ENCODE peak calls at places on chromosomes 1 and 21, in nine cellular contexts. J, K, B, Q, R, U, C, N and A are unnamed samples.
A peak's percentile ranks its signal among the peaks of the same experiment; 100 is the strongest.

GRCh38 chr1:240031009-240031408 is 60.7 kb upstream of the FMN2 start:
- DNase-seq in J (no peak), K (no peak), B (no peak), Q (peak; percentile 82), R (no peak), U (peak; percentile 99), C (no peak), N (peak; percentile 86), A (no peak)

GRCh38 chr1:86507935-86508582 is 38.8 kb upstream of the CLCA4 start:
- DNase-seq in J (no peak), K (no peak), B (no peak), Q (peak; percentile 66), R (no peak), U (peak; percentile 15), C (no peak), N (no peak), A (no peak)

GRCh38 chr21:45098867-45099266 is 24.5 kb downstream of the ADARB1 start:
- DNase-seq in J (no peak), K (no peak), B (no peak), Q (peak; percentile 36), R (no peak), U (peak; percentile 30), C (no peak), N (no peak), A (no peak)

GRCh38 chr1:118304722-118305344 is 119.8 kb upstream of the SPAG17 start:
- DNase-seq in J (peak; percentile 4), K (peak; percentile 24), B (no peak), Q (no peak), R (no peak), U (peak; percentile 2), C (no peak), N (no peak), A (no peak)

GRCh38 chr1:213564215-213564659 is 423.5 kb upstream of the PROX1 start:
- DNase-seq in J (no peak), K (peak; percentile 3), B (no peak), Q (no peak), R (no peak), U (peak; percentile 45), C (no peak), N (no peak), A (no peak)

GRCh38 chr1:75855010-75855409 is 58.3 kb downstream of the MSH4 start:
- DNase-seq in J (no peak), K (no peak), B (no peak), Q (peak; percentile 50), R (no peak), U (no peak), C (no peak), N (peak; percentile 0), A (no peak)

GRCh38 chr1:152824964-152825363 is 2.3 kb upstream of the LCE1A start:
- DNase-seq in J (no peak), K (no peak), B (no peak), Q (no peak), R (no peak), U (no peak), C (no peak), N (no peak), A (no peak)

GRCh38 chr1:44284184-44284583 is 70.9 kb downstream of the ERI3 start:
- DNase-seq in J (peak; percentile 61), K (no peak), B (no peak), Q (no peak), R (no peak), U (no peak), C (no peak), N (no peak), A (peak; percentile 69)

GRCh38 chr1:169312084-169312954 is 55.3 kb downstream of the NME7 start:
- DNase-seq in J (no peak), K (no peak), B (no peak), Q (peak; percentile 88), R (no peak), U (peak; percentile 98), C (peak; percentile 3), N (peak; percentile 95), A (no peak)

GRCh38 chr1:89519779-89520358 is 4.8 kb upstream of the LRRC8B start:
- DNase-seq in J (no peak), K (no peak), B (no peak), Q (peak; percentile 69), R (no peak), U (peak; percentile 40), C (peak; percentile 15), N (no peak), A (no peak)

GRCh38 chr1:77170687-77171086 is 48.5 kb downstream of the PIGK start:
- DNase-seq in J (no peak), K (no peak), B (no peak), Q (peak; percentile 53), R (no peak), U (no peak), C (no peak), N (peak; percentile 36), A (no peak)

GRCh38 chr1:172977296-172978027 is 73.3 kb downstream of the TNFSF18 start:
- DNase-seq in J (no peak), K (no peak), B (no peak), Q (no peak), R (no peak), U (no peak), C (no peak), N (no peak), A (no peak)

GRCh38 chr1:93079685-93080141 is 630 bp downstream of the MTF2 start:
- DNase-seq in J (no peak), K (no peak), B (no peak), Q (no peak), R (peak; percentile 41), U (peak; percentile 30), C (peak; percentile 12), N (peak; percentile 1), A (peak; percentile 51)

GRCh38 chr1:94039514-94039870 is 81.5 kb downstream of the ABCA4 start:
- DNase-seq in J (peak; percentile 47), K (peak; percentile 86), B (peak; percentile 84), Q (peak; percentile 84), R (no peak), U (peak; percentile 65), C (no peak), N (peak; percentile 30), A (peak; percentile 70)

GRCh38 chr1:52738863-52739406 is 12.7 kb downstream of the ZYG11B start:
- DNase-seq in J (no peak), K (no peak), B (no peak), Q (no peak), R (no peak), U (no peak), C (no peak), N (no peak), A (peak; percentile 64)

GRCh38 chr1:216379441-216379840 is 43.8 kb downstream of the USH2A start:
- DNase-seq in J (no peak), K (no peak), B (no peak), Q (no peak), R (no peak), U (no peak), C (no peak), N (no peak), A (no peak)

GRCh38 chr1:31669433-31669785 is 24.7 kb upstream of the PEF1 start:
- DNase-seq in J (no peak), K (no peak), B (no peak), Q (no peak), R (no peak), U (no peak), C (no peak), N (no peak), A (no peak)

GRCh38 chr1:223479261-223479660 is 86.0 kb downstream of the CCDC185 start:
- DNase-seq in J (no peak), K (no peak), B (no peak), Q (no peak), R (no peak), U (no peak), C (no peak), N (no peak), A (no peak)

GRCh38 chr1:65791860-65792670 is 630 bp upstream of the PDE4B start:
- DNase-seq in J (no peak), K (peak; percentile 42), B (peak; percentile 43), Q (peak; percentile 16), R (no peak), U (no peak), C (no peak), N (no peak), A (no peak)

GRCh38 chr1:17375651-17376050 is 3.7 kb downstream of the PADI6 start:
- DNase-seq in J (no peak), K (no peak), B (no peak), Q (no peak), R (no peak), U (no peak), C (no peak), N (no peak), A (no peak)

GRCh38 chr1:46784666-46785065 is 14.2 kb upstream of the CYP4B1 start:
- DNase-seq in J (no peak), K (no peak), B (no peak), Q (no peak), R (no peak), U (no peak), C (no peak), N (no peak), A (no peak)

GRCh38 chr1:8127201-8127641 is 101.1 kb upstream of the ERRFI1 start:
- DNase-seq in J (no peak), K (no peak), B (no peak), Q (peak; percentile 22), R (no peak), U (no peak), C (no peak), N (no peak), A (no peak)

GRCh38 chr1:33763406-33763805 is 100.5 kb upstream of the HMGB4 start:
- DNase-seq in J (no peak), K (no peak), B (no peak), Q (peak; percentile 0), R (no peak), U (no peak), C (no peak), N (no peak), A (no peak)

GRCh38 chr1:154557939-154558609 is 388 bp downstream of the UBE2Q1 start:
- DNase-seq in J (no peak), K (no peak), B (peak; percentile 80), Q (peak; percentile 21), R (no peak), U (peak; percentile 39), C (peak; percentile 47), N (no peak), A (peak; percentile 63)

GRCh38 chr1:48203287-48203900 is 19.1 kb upstream of the SLC5A9 start:
- DNase-seq in J (no peak), K (peak; percentile 29), B (no peak), Q (peak; percentile 44), R (no peak), U (peak; percentile 52), C (no peak), N (no peak), A (no peak)

GRCh38 chr1:207316622-207317510 is 4.6 kb upstream of the CD55 start:
- DNase-seq in J (no peak), K (no peak), B (no peak), Q (peak; percentile 21), R (no peak), U (no peak), C (no peak), N (no peak), A (no peak)

GRCh38 chr1:85585845-85586244 is 5.3 kb downstream of the CCN1 start:
- DNase-seq in J (no peak), K (no peak), B (no peak), Q (peak; percentile 85), R (no peak), U (peak; percentile 43), C (no peak), N (peak; percentile 69), A (no peak)